ENCODE peak calls at places on chromosomes 7 and 10, in six cellular contexts. N is GM12878, L is HepG2, Z is K562, I is GM12892, W is H1. J is an unnamed sample.

GRCh38 chr7:45703911-45704682 is 129.9 kb downstream of the ADCY1 start:
- DNase-seq in N (no peak), L (no peak), Z (no peak), I (no peak), W (no peak), J (no peak)

GRCh38 chr7:25951414-25952276 is 200.4 kb upstream of the NFE2L3 start:
- DNase-seq in N (no peak), L (no peak), Z (no peak), I (no peak), W (no peak), J (no peak)

GRCh38 chr10:10078476-10078875 is 939.2 kb upstream of the CELF2 start:
- DNase-seq in N (no peak), L (no peak), Z (no peak), I (no peak), W (no peak), J (no peak)

GRCh38 chr7:134552105-134552504 is 3.2 kb downstream of the AKR1B15 start:
- DNase-seq in N (no peak), L (peak; percentile 20), Z (peak; percentile 56), I (no peak), W (no peak), J (no peak)

GRCh38 chr10:22626784-22627183 is 87.6 kb downstream of the PIP4K2A start:
- DNase-seq in N (no peak), L (no peak), Z (no peak), I (no peak), W (no peak), J (no peak)

GRCh38 chr7:107244613-107245012 is 75.8 kb downstream of the HBP1 start:
- DNase-seq in N (no peak), L (no peak), Z (no peak), I (no peak), W (no peak), J (no peak)

GRCh38 chr7:99784007-99784406 is at the start of gene CYP3A4:
- DNase-seq in N (no peak), L (no peak), Z (no peak), I (no peak), W (no peak), J (no peak)

GRCh38 chr10:21166557-21167287 is 269.6 kb upstream of the NEBL start:
- DNase-seq in N (no peak), L (no peak), Z (peak; percentile 70), I (no peak), W (no peak), J (no peak)

GRCh38 chr7:27095050-27095896 is 527 bp downstream of the HOXA1 start:
- DNase-seq in N (no peak), L (no peak), Z (no peak), I (no peak), W (no peak), J (no peak)

GRCh38 chr10:120943542-120943941 is 92.4 kb downstream of the WDR11 start:
- DNase-seq in N (no peak), L (no peak), Z (no peak), I (no peak), W (no peak), J (no peak)

GRCh38 chr7:112898432-112899290 is 108.5 kb upstream of the TMEM168 start:
- DNase-seq in N (peak; percentile 32), L (peak; percentile 79), Z (peak; percentile 86), I (no peak), W (peak; percentile 62), J (peak; percentile 11)

GRCh38 chr10:11510714-11511113 is 100.7 kb downstream of the USP6NL start:
- DNase-seq in N (no peak), L (no peak), Z (no peak), I (no peak), W (no peak), J (no peak)

GRCh38 chr7:2611401-2611800 is 20.4 kb upstream of the TTYH3 start:
- DNase-seq in N (no peak), L (no peak), Z (no peak), I (no peak), W (no peak), J (no peak)

GRCh38 chr7:72430531-72430930 is 18.4 kb upstream of the CALN1 start:
- DNase-seq in N (no peak), L (no peak), Z (no peak), I (no peak), W (peak; percentile 73), J (no peak)

GRCh38 chr7:54188843-54189242 is 353.3 kb upstream of the VSTM2A start:
- DNase-seq in N (no peak), L (no peak), Z (no peak), I (no peak), W (no peak), J (no peak)

GRCh38 chr10:74432841-74433594 is 282.0 kb downstream of the ADK start:
- DNase-seq in N (no peak), L (no peak), Z (no peak), I (no peak), W (no peak), J (no peak)

GRCh38 chr10:1240341-1240775 is 184.2 kb downstream of the WDR37 start:
- DNase-seq in N (no peak), L (no peak), Z (no peak), I (no peak), W (peak; percentile 70), J (no peak)

GRCh38 chr10:86703176-86703575 is 34.9 kb downstream of the LDB3 start:
- DNase-seq in N (no peak), L (no peak), Z (no peak), I (no peak), W (no peak), J (no peak)

GRCh38 chr7:5452937-5453540 is 29.4 kb upstream of the TNRC18 start:
- DNase-seq in N (no peak), L (no peak), Z (peak; percentile 92), I (no peak), W (peak; percentile 71), J (no peak)

DNA sequence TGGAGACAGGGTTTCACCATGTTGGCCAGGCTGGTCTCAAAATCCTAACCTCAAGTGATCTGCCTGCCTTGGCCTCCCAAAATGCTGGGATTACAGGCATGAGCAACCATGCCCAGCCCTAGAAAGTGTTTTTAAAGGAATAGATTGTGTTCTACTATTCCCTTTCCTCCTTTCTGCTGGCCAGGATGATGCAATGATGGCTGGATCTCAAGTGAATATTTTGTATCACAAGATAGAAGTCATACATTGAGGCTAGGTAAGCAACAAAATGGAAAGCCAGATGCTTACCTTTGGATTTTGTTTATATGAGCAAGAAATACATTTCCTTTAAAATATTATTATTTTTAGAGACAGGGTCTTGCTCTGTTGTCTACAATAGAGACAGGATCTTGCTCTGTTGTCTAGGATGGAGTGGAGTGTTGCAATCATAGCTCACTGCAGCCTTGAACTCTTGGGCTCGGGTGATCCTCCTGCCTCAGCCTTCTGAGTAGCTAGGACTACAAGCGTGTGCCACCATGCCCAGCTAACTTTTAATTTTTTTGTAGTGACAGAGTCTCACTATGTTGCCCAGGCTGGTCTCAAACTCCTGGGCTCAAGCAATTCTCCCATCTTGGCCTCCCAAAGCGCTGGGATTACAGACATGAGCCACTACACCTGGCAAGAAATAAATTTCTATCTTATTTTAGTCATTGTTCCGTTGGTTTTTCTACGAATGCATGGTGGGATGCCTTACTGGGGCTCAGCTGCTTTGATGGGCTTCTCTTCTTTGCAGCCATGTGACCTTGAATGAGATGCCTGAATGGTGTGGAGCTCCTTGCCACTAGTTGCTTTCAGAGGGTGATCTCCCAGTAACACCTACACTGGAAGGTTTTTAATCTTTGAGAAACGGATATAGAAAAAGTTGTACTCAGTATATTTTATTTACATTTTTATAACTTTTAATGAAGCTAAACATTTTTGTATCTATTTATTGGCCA is 5.8 kb upstream of the AEBP1 start:
- DNase-seq in N (no peak), L (no peak), Z (no peak), I (no peak), W (no peak), J (no peak)
- TF ChIP-seq TAF1 in N (no peak), L (no peak), Z (no peak), I (no peak), W (no peak), J (no peak)

GRCh38 chr7:157177997-157178396 is 39.3 kb downstream of the UBE3C start:
- DNase-seq in N (peak; percentile 7), L (no peak), Z (no peak), I (peak; percentile 23), W (no peak), J (no peak)
- TF ChIP-seq POLR2A in N (no peak), L (no peak), Z (no peak), I (no peak), W (no peak), J (no peak)

GRCh38 chr10:44792119-44792783 is 118.9 kb upstream of the TMEM72 start:
- DNase-seq in N (no peak), L (no peak), Z (no peak), I (no peak), W (no peak), J (no peak)
- TF ChIP-seq POLR2AphosphoS5 in N (no peak), L (no peak), Z (no peak), I (no peak), W (no peak), J (no peak)

DNA sequence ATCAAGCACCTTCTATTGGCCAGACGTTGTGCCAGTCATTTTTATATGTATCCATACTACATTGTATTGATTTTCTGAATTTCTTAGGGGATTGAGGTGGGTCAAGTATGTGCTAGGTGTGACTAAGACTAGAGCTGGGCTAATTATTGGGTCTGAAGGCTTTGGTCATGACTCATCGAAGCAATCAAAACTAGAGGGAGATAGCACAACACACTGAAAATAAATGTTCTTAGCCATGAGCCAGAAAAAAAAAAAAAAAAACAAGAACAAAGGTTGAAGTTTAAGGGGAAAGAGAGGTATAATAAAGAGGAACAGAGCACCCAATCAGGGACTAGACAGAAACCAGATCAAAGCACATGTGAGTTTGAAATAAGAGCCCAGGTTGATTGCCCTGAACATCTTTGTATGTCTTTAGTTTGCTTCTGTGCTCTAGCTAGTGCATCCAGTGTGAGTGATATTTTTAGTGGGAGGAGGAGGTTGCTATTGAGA is 171.6 kb upstream of the FOXP2 start:
- DNase-seq in N (no peak), L (no peak), Z (no peak), I (no peak), W (no peak), J (no peak)
- TF ChIP-seq TAF1 in N (no peak), L (no peak), Z (no peak), I (no peak), W (no peak), J (no peak)

DNA sequence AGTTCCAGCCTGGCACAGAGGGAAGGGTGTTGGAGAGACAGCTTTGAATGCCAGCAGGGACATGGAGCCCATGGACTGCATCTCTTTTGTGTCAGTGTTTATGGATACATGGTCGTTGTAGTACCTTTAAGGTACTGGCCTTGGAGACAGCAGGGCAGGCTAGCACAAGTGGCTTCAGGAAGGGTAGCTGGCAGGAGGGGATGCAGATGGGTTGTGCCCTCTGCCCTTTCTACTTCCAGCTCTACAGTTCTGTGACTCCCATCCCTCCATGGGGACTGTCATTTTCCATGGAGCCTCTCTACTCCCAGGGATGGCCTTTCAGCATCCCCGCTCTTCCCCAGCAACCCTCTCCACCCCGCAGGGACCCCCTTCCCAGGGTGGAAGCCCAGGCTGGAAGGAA is 25.1 kb downstream of the POLL start:
- DNase-seq in N (no peak), L (no peak), Z (no peak), I (no peak), W (no peak), J (no peak)
- TF ChIP-seq POLR2A in N (no peak), L (no peak), Z (no peak), I (no peak), W (no peak), J (no peak)

GRCh38 chr10:29470355-29470705 is 164.4 kb downstream of the SVIL start:
- DNase-seq in N (no peak), L (no peak), Z (peak; percentile 51), I (no peak), W (peak; percentile 91), J (no peak)
- TF ChIP-seq POLR2AphosphoS5 in N (no peak), L (no peak), Z (no peak), I (no peak), W (no peak), J (no peak)